ENCODE peak calls at places on chromosomes 2 and 18, in seven cellular contexts. One of them, this sample, is unnamed.

GRCh38 chr2:218008060-218009040 is 5.6 kb upstream of the TNS1 start:
- DNase-seq in GM19239: no peak
- DNase-seq in stimulated activated naive CD4-positive, alpha-beta T cell: no peak
- DNase-seq in pancreas: no peak
- DNase-seq in GM12892: no peak
- DNase-seq in EH: peak
- DNase-seq in HFF-Myc: no peak
- DNase-seq in this sample: no peak

GRCh38 chr2:38922902-38923301 is 33.2 kb downstream of the ARHGEF33 start:
- DNase-seq in GM19239: no peak
- DNase-seq in stimulated activated naive CD4-positive, alpha-beta T cell: no peak
- DNase-seq in pancreas: no peak
- DNase-seq in GM12892: no peak
- DNase-seq in EH: no peak
- DNase-seq in HFF-Myc: no peak
- DNase-seq in this sample: no peak

GRCh38 chr18:34880882-34881852 is 160.0 kb upstream of the MAPRE2 start:
- DNase-seq in GM19239: no peak
- DNase-seq in stimulated activated naive CD4-positive, alpha-beta T cell: no peak
- DNase-seq in pancreas: no peak
- DNase-seq in GM12892: no peak
- DNase-seq in EH: peak
- DNase-seq in HFF-Myc: no peak
- DNase-seq in this sample: no peak

GRCh38 chr2:65351234-65351947 is 81.0 kb downstream of the SPRED2 start:
- DNase-seq in GM19239: no peak
- DNase-seq in stimulated activated naive CD4-positive, alpha-beta T cell: no peak
- DNase-seq in pancreas: no peak
- DNase-seq in GM12892: no peak
- DNase-seq in EH: peak
- DNase-seq in HFF-Myc: no peak
- DNase-seq in this sample: no peak

GRCh38 chr2:71925268-71926097 is 222.2 kb downstream of the CYP26B1 start:
- DNase-seq in GM19239: no peak
- DNase-seq in stimulated activated naive CD4-positive, alpha-beta T cell: no peak
- DNase-seq in pancreas: no peak
- DNase-seq in GM12892: no peak
- DNase-seq in EH: peak
- DNase-seq in HFF-Myc: no peak
- DNase-seq in this sample: no peak

GRCh38 chr2:66434679-66435548 is at the start of gene MEIS1:
- DNase-seq in GM19239: no peak
- DNase-seq in stimulated activated naive CD4-positive, alpha-beta T cell: no peak
- DNase-seq in pancreas: peak
- DNase-seq in GM12892: no peak
- DNase-seq in EH: peak
- DNase-seq in HFF-Myc: peak
- DNase-seq in this sample: peak

GRCh38 chr2:200393191-200393590 is 86.7 kb downstream of the SPATS2L start:
- DNase-seq in GM19239: no peak
- DNase-seq in stimulated activated naive CD4-positive, alpha-beta T cell: no peak
- DNase-seq in pancreas: no peak
- DNase-seq in GM12892: no peak
- DNase-seq in EH: no peak
- DNase-seq in HFF-Myc: no peak
- DNase-seq in this sample: no peak

GRCh38 chr2:240233891-240234502 is 93.5 kb upstream of the OTOS start:
- DNase-seq in GM19239: no peak
- DNase-seq in stimulated activated naive CD4-positive, alpha-beta T cell: no peak
- DNase-seq in pancreas: peak
- DNase-seq in GM12892: peak
- DNase-seq in EH: no peak
- DNase-seq in HFF-Myc: no peak
- DNase-seq in this sample: peak

GRCh38 chr2:239692348-239692747 is 291.5 kb upstream of the HDAC4 start:
- DNase-seq in GM19239: no peak
- DNase-seq in stimulated activated naive CD4-positive, alpha-beta T cell: no peak
- DNase-seq in pancreas: peak
- DNase-seq in GM12892: no peak
- DNase-seq in EH: no peak
- DNase-seq in HFF-Myc: no peak
- DNase-seq in this sample: no peak

GRCh38 chr18:7021994-7022840 is 95.4 kb downstream of the LAMA1 start:
- DNase-seq in GM19239: no peak
- DNase-seq in stimulated activated naive CD4-positive, alpha-beta T cell: no peak
- DNase-seq in pancreas: peak
- DNase-seq in GM12892: no peak
- DNase-seq in EH: peak
- DNase-seq in HFF-Myc: peak
- DNase-seq in this sample: no peak

GRCh38 chr2:28412625-28413151 is 20.0 kb downstream of the FOSL2 start:
- DNase-seq in GM19239: no peak
- DNase-seq in stimulated activated naive CD4-positive, alpha-beta T cell: no peak
- DNase-seq in pancreas: no peak
- DNase-seq in GM12892: no peak
- DNase-seq in EH: no peak
- DNase-seq in HFF-Myc: no peak
- DNase-seq in this sample: peak

GRCh38 chr2:112836695-112837117 is at the start of gene IL1B:
- DNase-seq in GM19239: no peak
- DNase-seq in stimulated activated naive CD4-positive, alpha-beta T cell: no peak
- DNase-seq in pancreas: no peak
- DNase-seq in GM12892: no peak
- DNase-seq in EH: peak
- DNase-seq in HFF-Myc: no peak
- DNase-seq in this sample: no peak

This sample was measured in chondrocyte.